ENCODE peak calls at places on chromosomes 3 and 15, in six cellular contexts. K is MG63, O is neuronal stem cell, U is cardiac muscle cell, T is adrenal gland, D is psoas muscle. C is an unnamed sample.

GRCh38 chr15:66734961-66735908 is 33.2 kb downstream of the SMAD6 start:
- DNase-seq in O (no peak), U (no peak), T (no peak), D (no peak), K (peak; percentile 53), C (no peak)

GRCh38 chr15:31457631-31458526 is 131.2 kb downstream of the KLF13 start:
- DNase-seq in K (peak; percentile 66), D (no peak), O (no peak), U (no peak), T (peak; percentile 5), C (peak; percentile 65)

GRCh38 chr3:27025718-27026117 is 343.5 kb downstream of the NEK10 start:
- DNase-seq in D (no peak), U (no peak), O (no peak), T (no peak), K (peak; percentile 26), C (no peak)

GRCh38 chr3:156489462-156489911 is 65.4 kb downstream of the SSR3 start:
- DNase-seq in D (no peak), K (no peak), O (no peak), U (no peak), T (no peak), C (no peak)

GRCh38 chr15:65790692-65791334 is 1.3 kb downstream of the DENND4A start:
- DNase-seq in O (no peak), K (no peak), D (no peak), U (no peak), T (no peak), C (peak; percentile 13)

GRCh38 chr15:101378879-101379278 is 83.8 kb upstream of the SNRPA1 start:
- DNase-seq in O (no peak), D (peak; percentile 38), T (no peak), U (no peak), K (no peak), C (no peak)

GRCh38 chr15:90873998-90874605 is 5.7 kb downstream of the FURIN start:
- DNase-seq in T (no peak), D (no peak), K (no peak), O (no peak), U (peak; percentile 54), C (peak; percentile 86)

GRCh38 chr3:5485427-5485826 is 297.9 kb downstream of the EDEM1 start:
- DNase-seq in D (no peak), O (no peak), U (no peak), T (no peak), K (no peak), C (no peak)

GRCh38 chr3:48600711-48601621 is 5.8 kb upstream of the COL7A1 start:
- DNase-seq in D (no peak), K (no peak), O (no peak), T (no peak), U (no peak), C (no peak)

GRCh38 chr15:69412701-69413100 is 1.4 kb upstream of the KIF23 start:
- DNase-seq in K (no peak), U (no peak), O (no peak), D (no peak), T (no peak), C (no peak)
- H3K36me3 ChIP-seq in K (peaks cover 29% of the 10 kb centered on the region), U (no peaks in the 10 kb centered on the region), O (no peaks in the 10 kb centered on the region), D (no peaks in the 10 kb centered on the region), T (no peaks in the 10 kb centered on the region), C (peaks cover 4% of the 10 kb centered on the region)

GRCh38 chr3:147354621-147355020 is 51.7 kb downstream of the ZIC4 start:
- DNase-seq in D (no peak), K (no peak), O (no peak), U (peak; percentile 26), T (no peak), C (no peak)
- H3K27me3 ChIP-seq in D (peaks cover 26% of the 10 kb centered on the region), K (no peaks in the 10 kb centered on the region), O (peaks cover 95% of the 10 kb centered on the region), U (peaks cover 100% of the 10 kb centered on the region), T (peaks cover 70% of the 10 kb centered on the region), C (peaks cover 65% of the 10 kb centered on the region)

GRCh38 chr15:82108489-82109078 is 62.8 kb upstream of the MEX3B start:
- DNase-seq in U (peak; percentile 61), D (peak; percentile 80), K (peak; percentile 65), T (peak; percentile 79), O (no peak), C (peak; percentile 91)

GRCh38 chr15:82106671-82107070 is 60.9 kb upstream of the MEX3B start:
- DNase-seq in K (no peak), T (no peak), U (no peak), D (no peak), O (no peak), C (no peak)

GRCh38 chr15:82103500-82103899 is 57.7 kb upstream of the MEX3B start:
- DNase-seq in O (no peak), K (peak; percentile 15), T (no peak), U (no peak), D (no peak), C (no peak)

GRCh38 chr15:82110144-82110543 is 64.3 kb upstream of the MEX3B start:
- DNase-seq in U (no peak), D (no peak), T (no peak), K (no peak), O (no peak), C (no peak)

DNA sequence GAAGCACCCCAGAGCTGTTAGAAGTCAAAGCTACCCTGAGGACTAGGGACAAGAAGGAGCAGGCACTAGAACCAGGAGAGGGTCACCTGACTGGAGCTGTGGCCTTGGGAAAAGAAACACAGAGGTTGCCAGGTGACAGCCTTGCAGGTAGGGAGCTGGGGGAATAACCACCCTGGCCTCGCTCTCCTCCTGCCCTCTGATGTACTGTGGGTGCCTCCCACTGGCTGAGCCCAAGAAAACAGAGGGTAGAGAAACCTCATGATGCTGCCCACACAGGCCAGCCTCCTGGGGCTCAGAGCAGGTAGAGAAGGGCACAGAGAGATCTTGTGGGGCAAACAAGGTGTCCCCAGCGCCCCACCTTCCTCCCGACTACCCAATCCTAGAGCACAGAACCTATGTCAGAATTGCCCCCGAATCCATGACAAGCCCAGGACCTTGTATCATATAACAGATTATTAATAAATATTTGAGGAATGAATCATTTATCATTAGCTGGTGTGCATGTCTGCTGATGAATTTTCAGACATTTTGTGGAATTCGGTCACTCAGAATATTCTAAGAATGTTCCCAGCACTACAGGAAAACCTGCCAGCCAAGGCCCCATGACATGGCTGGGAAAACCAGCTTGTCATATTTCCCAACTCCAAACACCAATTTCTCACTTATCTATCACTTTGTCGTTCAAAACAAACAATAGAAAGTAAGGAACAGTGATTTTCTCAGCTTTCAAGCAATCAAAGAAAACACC is 59.8 kb upstream of the MEX3B start:
- DNase-seq in O (no peak), T (no peak), D (no peak), K (no peak), U (no peak), C (peak; percentile 59)
- H3K36me3 ChIP-seq in O (no peaks in the 10 kb centered on the region), T (no peaks in the 10 kb centered on the region), D (no peaks in the 10 kb centered on the region), K (no peaks in the 10 kb centered on the region), U (no peaks in the 10 kb centered on the region), C (no peaks in the 10 kb centered on the region)

GRCh38 chr3:37111199-37111598 is 63.2 kb downstream of the LRRFIP2 start:
- DNase-seq in D (no peak), K (no peak), O (no peak), T (no peak), U (no peak), C (no peak)

GRCh38 chr3:37114251-37115145 is 59.9 kb downstream of the LRRFIP2 start:
- DNase-seq in T (no peak), O (no peak), K (no peak), U (no peak), D (no peak), C (no peak)

GRCh38 chr3:37116998-37117397 is 57.4 kb downstream of the LRRFIP2 start:
- DNase-seq in O (no peak), U (no peak), T (no peak), D (no peak), K (no peak), C (no peak)

GRCh38 chr3:37115451-37115850 is 58.9 kb downstream of the LRRFIP2 start:
- DNase-seq in K (no peak), O (no peak), D (no peak), T (no peak), U (no peak), C (no peak)

GRCh38 chr3:37112987-37113386 is 61.4 kb downstream of the LRRFIP2 start:
- DNase-seq in O (no peak), D (no peak), K (no peak), U (no peak), T (no peak), C (no peak)
- H3K27me3 ChIP-seq in O (no peaks in the 10 kb centered on the region), D (no peaks in the 10 kb centered on the region), K (no peaks in the 10 kb centered on the region), U (no peaks in the 10 kb centered on the region), T (no peaks in the 10 kb centered on the region), C (no peaks in the 10 kb centered on the region)

DNA sequence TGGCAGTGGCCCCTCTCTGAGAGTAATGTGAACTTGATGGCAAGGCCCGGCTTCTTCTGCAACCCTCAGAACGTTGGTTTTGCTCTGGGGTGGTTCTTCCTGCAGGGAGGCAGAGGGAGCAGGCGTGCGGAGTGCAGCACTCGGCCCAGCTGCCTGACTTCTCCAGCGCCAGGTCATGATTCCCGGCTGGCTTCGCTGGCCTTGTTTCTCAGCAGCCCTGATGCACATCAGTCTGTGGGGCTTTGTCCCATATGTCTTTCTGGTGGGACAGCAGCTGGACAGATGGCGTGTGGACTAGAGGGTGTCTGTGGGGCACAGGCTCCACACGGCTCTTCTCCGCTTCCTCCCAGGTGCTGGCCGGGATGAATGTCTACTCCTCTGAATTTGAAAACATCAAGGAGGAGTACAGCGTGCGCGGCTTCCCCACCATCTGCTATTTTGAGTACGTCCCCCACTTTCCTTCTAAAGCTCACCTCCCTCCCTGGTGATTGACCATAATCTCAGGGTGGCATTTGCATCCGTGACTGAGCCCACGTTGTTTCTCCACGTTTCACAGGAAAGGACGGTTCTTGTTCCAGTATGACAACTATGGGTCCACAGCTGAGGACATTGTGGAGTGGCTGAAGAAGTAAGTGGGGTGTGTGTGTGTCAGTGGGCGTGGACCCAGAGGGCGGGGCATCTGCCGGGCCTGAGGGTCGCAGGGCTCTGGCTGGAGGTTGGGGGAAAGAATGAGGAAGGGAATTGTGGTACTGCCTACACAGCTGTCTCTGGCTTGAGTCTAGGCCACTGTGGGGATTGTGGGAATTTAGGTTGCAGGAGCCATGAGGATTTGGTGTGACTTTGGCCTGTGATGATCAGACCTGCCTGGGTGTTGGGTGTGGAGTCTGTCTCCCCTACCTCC is 57.1 kb downstream of the PDIA5 start:
- DNase-seq in U (no peak), D (no peak), O (no peak), T (no peak), K (no peak), C (no peak)
- H3K36me3 ChIP-seq in U (no peaks in the 10 kb centered on the region), D (peaks cover 39% of the 10 kb centered on the region), O (no peaks in the 10 kb centered on the region), T (no peaks in the 10 kb centered on the region), K (peaks cover 73% of the 10 kb centered on the region), C (peaks cover 12% of the 10 kb centered on the region)

GRCh38 chr15:45349671-45350070 is 28.7 kb downstream of the GATM start:
- DNase-seq in O (no peak), T (no peak), K (no peak), D (no peak), U (no peak), C (no peak)
- H3K27me3 ChIP-seq in O (no peaks in the 10 kb centered on the region), T (peaks cover 4% of the 10 kb centered on the region), K (no peaks in the 10 kb centered on the region), D (no peaks in the 10 kb centered on the region), U (no peaks in the 10 kb centered on the region), C (no peaks in the 10 kb centered on the region)

DNA sequence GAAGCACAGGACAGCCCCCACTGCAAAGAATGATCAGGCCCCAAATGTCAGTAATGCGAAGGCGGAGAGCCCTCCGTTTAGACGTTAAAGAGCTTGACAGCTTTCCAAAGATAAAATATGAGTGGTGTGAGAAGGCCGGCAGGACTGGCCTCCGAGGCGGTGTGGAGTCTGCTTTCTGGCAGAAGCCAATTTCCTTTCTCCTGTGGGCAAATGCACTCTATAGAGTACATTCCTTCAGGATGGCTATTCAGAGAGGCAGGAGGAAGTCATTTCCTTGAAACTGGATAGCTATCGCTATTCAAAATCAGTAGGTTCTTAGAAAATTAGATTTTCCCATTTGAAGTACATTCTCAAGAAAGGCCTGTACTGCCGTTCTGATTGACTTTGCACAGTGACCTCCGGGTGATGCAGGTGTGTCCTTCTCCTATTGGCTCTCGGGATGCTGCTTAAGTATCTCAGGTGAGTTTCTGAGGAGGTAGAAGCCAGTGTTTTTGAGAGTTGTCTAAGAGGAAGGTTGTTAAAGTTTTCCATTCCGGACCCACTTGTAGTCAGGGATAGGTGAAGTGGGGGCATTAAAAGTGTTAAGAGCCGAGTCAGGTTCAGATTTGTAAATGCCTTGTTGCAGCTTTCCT is 72.8 kb upstream of the MYZAP start:
- DNase-seq in U (no peak), D (no peak), T (no peak), K (no peak), O (no peak), C (no peak)
- H3K36me3 ChIP-seq in U (peaks cover 52% of the 10 kb centered on the region), D (no peaks in the 10 kb centered on the region), T (no peaks in the 10 kb centered on the region), K (no peaks in the 10 kb centered on the region), O (no peaks in the 10 kb centered on the region), C (peaks cover 10% of the 10 kb centered on the region)

C was measured in H7.